ENCODE peak calls at places on chromosomes 4 and X, in eight cellular contexts. E is AG09309; U is CD8-positive, alpha-beta T cell; T is NB4; I is astrocyte of the spinal cord; V is cardiac muscle cell; L is astrocyte; B is K562. O is an unnamed sample.

GRCh38 chr4:188430384-188430783 is 291.1 kb downstream of the TRIML1 start:
- DNase-seq in L (no peak), T (no peak), B (no peak), I (no peak), E (no peak), V (no peak), U (no peak), O (no peak)

GRCh38 chrX:45267007-45267406 is 66.3 kb upstream of the DIPK2B start:
- DNase-seq in B (no peak), L (no peak), I (no peak), U (no peak), T (no peak), V (no peak), E (no peak), O (no peak)

GRCh38 chr4:54609310-54609709 is 48.4 kb upstream of the KIT start:
- DNase-seq in E (no peak), T (no peak), U (no peak), V (no peak), L (no peak), B (no peak), I (no peak), O (no peak)

GRCh38 chrX:64204701-64205440 is 637 bp downstream of the AMER1 start:
- DNase-seq in U (peak), B (peak), V (peak), L (peak), T (peak), I (peak), E (no peak), O (peak)

GRCh38 chr4:159227984-159228383 is 125.1 kb downstream of the RAPGEF2 start:
- DNase-seq in V (peak), E (no peak), I (peak), U (no peak), T (no peak), L (peak), B (no peak), O (no peak)

GRCh38 chrX:13699183-13699826 is 10.4 kb downstream of the RAB9A start:
- DNase-seq in E (no peak), L (peak), U (no peak), V (no peak), B (peak), T (no peak), I (no peak), O (peak)

GRCh38 chrX:54695231-54695630 is 102.8 kb downstream of the ITIH6 start:
- DNase-seq in E (no peak), V (peak), I (no peak), T (no peak), U (no peak), L (no peak), B (no peak), O (no peak)

GRCh38 chrX:130216312-130216711 is 44.5 kb downstream of the RAB33A start:
- DNase-seq in T (peak), U (no peak), E (no peak), I (no peak), L (peak), V (no peak), B (peak), O (peak)

GRCh38 chrX:34300871-34301270 is 168.8 kb upstream of the FAM47A start:
- DNase-seq in U (no peak), V (peak), B (peak), T (peak), E (peak), I (peak), L (peak), O (peak)

GRCh38 chr4:16642897-16643296 is 255.5 kb downstream of the LDB2 start:
- DNase-seq in E (no peak), T (no peak), I (no peak), L (no peak), B (peak), V (peak), U (no peak), O (no peak)

GRCh38 chr4:5993063-5993745 is 25.0 kb downstream of the C4orf50 start:
- DNase-seq in V (no peak), L (no peak), B (no peak), I (no peak), U (no peak), T (no peak), E (no peak), O (peak)

GRCh38 chr4:20426028-20426427 is 174.3 kb downstream of the SLIT2 start:
- DNase-seq in U (no peak), T (no peak), E (no peak), L (no peak), V (no peak), B (no peak), I (no peak), O (no peak)

GRCh38 chr4:9952415-9952950 is 68.8 kb downstream of the SLC2A9 start:
- DNase-seq in B (no peak), E (no peak), I (no peak), U (no peak), V (peak), L (no peak), T (peak), O (no peak)

GRCh38 chr4:7591409-7592063 is 156.8 kb upstream of the PSAPL1 start:
- DNase-seq in L (no peak), U (no peak), B (no peak), I (no peak), E (no peak), V (no peak), T (no peak), O (no peak)

GRCh38 chr4:154838155-154838554 is 57.1 kb downstream of the RBM46 start:
- DNase-seq in L (no peak), T (no peak), V (no peak), E (no peak), I (no peak), B (no peak), U (no peak), O (no peak)

GRCh38 chr4:4697584-4697983 is 155.7 kb upstream of the STX18 start:
- DNase-seq in E (no peak), B (no peak), I (no peak), U (no peak), V (no peak), L (no peak), T (no peak), O (no peak)

GRCh38 chr4:94833394-94833793 is 75.6 kb downstream of the BMPR1B start:
- DNase-seq in T (no peak), B (no peak), I (peak), E (no peak), V (no peak), U (no peak), L (no peak), O (no peak)

GRCh38 chr4:94826206-94826605 is 68.5 kb downstream of the BMPR1B start:
- DNase-seq in T (no peak), I (no peak), E (no peak), V (no peak), B (no peak), U (no peak), L (no peak), O (no peak)

GRCh38 chr4:94828882-94829281 is 71.1 kb downstream of the BMPR1B start:
- DNase-seq in E (no peak), U (no peak), T (no peak), L (no peak), B (no peak), V (no peak), I (no peak), O (no peak)

GRCh38 chr4:94831607-94832006 is 73.9 kb downstream of the BMPR1B start:
- DNase-seq in V (no peak), I (no peak), U (no peak), E (no peak), T (no peak), B (no peak), L (no peak), O (no peak)

GRCh38 chr4:94827481-94828110 is 69.8 kb downstream of the BMPR1B start:
- DNase-seq in T (no peak), L (peak), V (peak), U (no peak), I (peak), E (peak), B (peak), O (no peak)
- H3K4me3 ChIP-seq in T (no peak), L (peak), V (no peak), U (no peak), I (no peak), E (no peak), B (no peak), O (no peak)

DNA sequence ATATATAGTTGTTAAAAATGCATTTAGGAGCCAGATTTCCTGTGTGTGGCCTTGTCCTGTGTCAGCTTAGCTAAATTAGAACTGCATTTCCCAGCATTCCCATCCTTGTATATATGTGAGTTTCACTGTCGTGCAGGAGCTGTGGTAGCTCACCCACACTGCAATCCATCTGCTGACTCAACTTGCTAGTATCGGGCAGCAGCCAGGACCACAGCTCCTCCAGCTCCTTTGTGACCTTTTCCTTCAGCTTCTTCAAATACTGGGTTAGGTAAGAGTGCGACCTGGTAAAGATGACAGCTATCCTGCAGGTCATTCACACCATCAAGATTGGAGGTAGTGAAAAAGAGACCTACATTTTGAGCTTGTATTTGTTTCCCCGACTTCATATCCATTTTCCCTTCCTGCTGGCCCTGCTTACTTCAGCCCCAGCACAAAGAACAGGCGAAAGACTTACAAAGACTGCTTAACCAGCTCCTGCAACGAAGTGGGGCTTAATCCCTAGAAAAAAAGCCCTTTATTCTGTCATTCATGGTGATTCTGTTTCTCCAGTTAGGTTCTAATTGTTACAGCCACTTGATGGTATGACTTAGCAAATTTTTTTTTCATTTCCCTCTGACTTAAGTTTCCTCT is 11.4 kb downstream of the ASIC5 start:
- DNase-seq in L (peak), B (no peak), I (peak), V (peak), T (no peak), E (peak), U (no peak), O (no peak)
- H3K4me3 ChIP-seq in L (peak), B (no peak), I (no peak), V (no peak), T (no peak), E (no peak), U (no peak), O (no peak)

DNA sequence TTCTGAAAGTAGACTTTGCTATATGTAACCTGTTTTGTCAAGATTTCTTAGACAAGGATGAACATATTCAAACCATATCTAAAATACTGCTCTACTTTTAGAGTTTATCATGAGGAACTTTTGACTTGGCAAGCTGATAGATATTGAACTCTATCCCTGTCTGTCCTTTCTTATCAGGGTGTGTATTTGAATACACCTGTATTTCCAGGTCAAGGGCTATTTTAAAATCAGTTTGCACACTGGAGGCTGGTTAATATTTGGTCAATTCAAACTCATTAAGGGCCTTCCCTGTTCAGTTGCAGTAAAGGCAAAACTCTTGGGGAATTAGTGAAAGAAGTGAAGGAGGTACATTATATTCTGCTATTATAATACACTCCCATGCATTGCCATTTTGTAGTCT is 2.3 kb downstream of the CDS1 start:
- DNase-seq in T (no peak), L (no peak), V (no peak), B (no peak), E (no peak), U (no peak), I (no peak), O (no peak)
- H3K4me3 ChIP-seq in T (no peak), L (no peak), V (no peak), B (no peak), E (no peak), U (no peak), I (no peak), O (no peak)

DNA sequence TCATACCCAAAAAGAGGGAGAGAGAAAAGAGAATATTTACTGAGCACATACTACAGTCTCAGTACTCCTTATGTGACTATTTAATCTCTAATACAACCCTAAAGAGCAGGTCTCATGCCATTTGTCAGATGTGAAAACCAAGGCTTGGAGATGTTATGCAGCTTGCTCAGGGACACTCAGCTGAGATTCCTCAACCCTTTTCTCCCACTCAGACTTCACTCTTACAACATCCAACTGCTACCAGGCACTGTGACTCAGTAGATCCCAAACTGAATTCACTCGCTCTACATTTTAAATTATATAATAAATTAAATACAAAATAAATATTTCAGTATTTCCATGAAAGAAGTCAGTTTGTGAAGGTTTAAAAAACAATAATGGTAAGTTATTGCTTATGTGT is 53.7 kb downstream of the TSPAN5 start:
- DNase-seq in V (peak), U (no peak), B (no peak), T (no peak), L (peak), I (no peak), E (no peak), O (no peak)
- H3K4me3 ChIP-seq in V (no peak), U (no peak), B (no peak), T (no peak), L (no peak), I (no peak), E (no peak), O (no peak)

GRCh38 chr4:36523182-36523581 is 241.8 kb downstream of the DTHD1 start:
- DNase-seq in I (no peak), T (no peak), L (no peak), U (no peak), B (no peak), E (no peak), V (no peak), O (no peak)
- H3K4me3 ChIP-seq in I (no peak), T (no peak), L (no peak), U (no peak), B (no peak), E (no peak), V (no peak), O (no peak)

DNA sequence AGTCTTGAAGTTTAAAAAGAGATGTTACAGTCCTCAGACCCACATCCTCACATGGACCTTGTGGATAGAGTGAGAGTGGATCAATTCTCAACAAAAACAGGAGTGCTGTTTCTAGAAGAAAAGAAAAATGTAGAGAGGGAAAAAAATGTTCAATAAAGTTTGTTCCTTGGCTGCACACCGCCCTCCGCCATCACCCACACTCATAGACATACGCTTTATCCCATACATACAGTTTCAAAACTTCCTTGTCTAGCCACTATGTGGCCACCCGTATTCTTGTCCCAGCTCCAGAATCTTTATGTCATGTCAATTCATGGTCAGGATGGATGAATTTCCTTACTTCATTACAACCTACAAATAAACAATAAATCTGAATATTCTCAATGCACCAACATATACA is 23.5 kb upstream of the ELF2 start:
- DNase-seq in L (no peak), U (no peak), E (no peak), B (no peak), T (no peak), I (no peak), V (no peak), O (no peak)
- H3K4me3 ChIP-seq in L (no peak), U (no peak), E (no peak), B (no peak), T (no peak), I (no peak), V (no peak), O (no peak)

DNA sequence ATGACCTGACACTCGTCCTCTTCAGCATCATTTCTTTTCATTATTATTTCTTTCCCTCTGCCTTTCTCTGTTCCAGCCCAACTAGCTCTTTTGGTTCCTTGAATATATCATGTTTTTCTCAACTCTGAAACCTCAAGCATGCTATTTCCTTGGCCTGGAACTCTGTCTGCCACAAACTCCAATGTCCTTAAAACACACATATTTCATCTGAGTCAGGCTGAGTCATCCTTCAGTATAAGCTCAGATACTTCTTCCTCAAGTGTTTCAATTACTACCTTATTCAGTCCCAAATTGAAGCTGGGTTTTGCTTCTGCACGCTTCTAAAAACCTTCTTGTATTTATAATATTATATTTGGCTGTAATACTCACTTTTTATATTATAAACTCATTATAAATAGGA is 424.2 kb downstream of the PDGFC start:
- DNase-seq in I (peak), L (peak), T (peak), B (no peak), V (peak), U (no peak), E (peak), O (no peak)
- H3K4me3 ChIP-seq in I (no peak), L (no peak), T (no peak), B (no peak), V (no peak), U (no peak), E (no peak), O (no peak)

GRCh38 chr4:126955292-126956191 is 677.2 kb upstream of the INTU start:
- DNase-seq in E (no peak), T (no peak), B (peak), U (no peak), L (no peak), V (no peak), I (no peak), O (no peak)
- H3K4me3 ChIP-seq in E (no peak), T (no peak), B (peak), U (no peak), L (no peak), V (no peak), I (no peak), O (no peak)

GRCh38 chr4:101835121-101835904 is 44.8 kb downstream of the BANK1 start:
- DNase-seq in V (peak), I (peak), B (no peak), L (peak), U (no peak), E (peak), T (peak), O (no peak)
- H3K4me3 ChIP-seq in V (no peak), I (no peak), B (no peak), L (no peak), U (no peak), E (no peak), T (no peak), O (no peak)

GRCh38 chr4:11741190-11741652 is 312.5 kb upstream of the HS3ST1 start:
- DNase-seq in T (no peak), V (peak), I (no peak), U (no peak), L (peak), B (no peak), E (no peak), O (no peak)
- H3K4me3 ChIP-seq in T (no peak), V (no peak), I (no peak), U (no peak), L (no peak), B (no peak), E (no peak), O (no peak)